ENCODE peak calls at places on chromosome 11, in five cellular contexts. One of them, this sample, is unnamed.

GRCh38 chr11:94196363-94196762 is 67.7 kb downstream of the PANX1 start:
- DNase-seq in renal cortical epithelial cell: peak; percentile 60
- DNase-seq in stimulated activated CD4-positive, alpha-beta T cell treated with anti-CD3 and anti-CD28 coated beads, Interleukin-2, amount 100 ng/mL, for 48 hours: no peak
- DNase-seq in posterior cingulate gyrus: no peak
- DNase-seq in activated CD8-positive, alpha-beta memory T cell treated with anti-CD3 and anti-CD28 coated beads, Interleukin-2, amount 50 U/mL, for 48 hours: no peak
- DNase-seq in this sample: no peak

GRCh38 chr11:18270102-18270501 is 4.0 kb downstream of the SAA1 start:
- DNase-seq in renal cortical epithelial cell: no peak
- DNase-seq in stimulated activated CD4-positive, alpha-beta T cell treated with anti-CD3 and anti-CD28 coated beads, Interleukin-2, amount 100 ng/mL, for 48 hours: no peak
- DNase-seq in posterior cingulate gyrus: no peak
- DNase-seq in activated CD8-positive, alpha-beta memory T cell treated with anti-CD3 and anti-CD28 coated beads, Interleukin-2, amount 50 U/mL, for 48 hours: no peak
- DNase-seq in this sample: no peak

GRCh38 chr11:129386795-129387390 is 11.2 kb downstream of the BARX2 start:
- DNase-seq in renal cortical epithelial cell: no peak
- DNase-seq in stimulated activated CD4-positive, alpha-beta T cell treated with anti-CD3 and anti-CD28 coated beads, Interleukin-2, amount 100 ng/mL, for 48 hours: no peak
- DNase-seq in posterior cingulate gyrus: no peak
- DNase-seq in activated CD8-positive, alpha-beta memory T cell treated with anti-CD3 and anti-CD28 coated beads, Interleukin-2, amount 50 U/mL, for 48 hours: no peak
- DNase-seq in this sample: no peak

GRCh38 chr11:96054870-96055705 is 131.2 kb upstream of the MTMR2 start:
- DNase-seq in renal cortical epithelial cell: peak; percentile 68
- DNase-seq in stimulated activated CD4-positive, alpha-beta T cell treated with anti-CD3 and anti-CD28 coated beads, Interleukin-2, amount 100 ng/mL, for 48 hours: no peak
- DNase-seq in posterior cingulate gyrus: no peak
- DNase-seq in activated CD8-positive, alpha-beta memory T cell treated with anti-CD3 and anti-CD28 coated beads, Interleukin-2, amount 50 U/mL, for 48 hours: no peak
- DNase-seq in this sample: no peak

GRCh38 chr11:111469200-111469599 is 43.0 kb downstream of the BTG4 start:
- DNase-seq in renal cortical epithelial cell: no peak
- DNase-seq in stimulated activated CD4-positive, alpha-beta T cell treated with anti-CD3 and anti-CD28 coated beads, Interleukin-2, amount 100 ng/mL, for 48 hours: no peak
- DNase-seq in posterior cingulate gyrus: no peak
- DNase-seq in activated CD8-positive, alpha-beta memory T cell treated with anti-CD3 and anti-CD28 coated beads, Interleukin-2, amount 50 U/mL, for 48 hours: no peak
- DNase-seq in this sample: no peak

GRCh38 chr11:33564856-33565453 is 135.7 kb downstream of the C11orf91 start:
- DNase-seq in renal cortical epithelial cell: no peak
- DNase-seq in stimulated activated CD4-positive, alpha-beta T cell treated with anti-CD3 and anti-CD28 coated beads, Interleukin-2, amount 100 ng/mL, for 48 hours: no peak
- DNase-seq in posterior cingulate gyrus: peak; percentile 66
- DNase-seq in activated CD8-positive, alpha-beta memory T cell treated with anti-CD3 and anti-CD28 coated beads, Interleukin-2, amount 50 U/mL, for 48 hours: no peak
- DNase-seq in this sample: no peak

GRCh38 chr11:64650923-64651523 is 60.0 kb downstream of the SLC22A12 start:
- DNase-seq in renal cortical epithelial cell: no peak
- DNase-seq in stimulated activated CD4-positive, alpha-beta T cell treated with anti-CD3 and anti-CD28 coated beads, Interleukin-2, amount 100 ng/mL, for 48 hours: no peak
- DNase-seq in posterior cingulate gyrus: no peak
- DNase-seq in activated CD8-positive, alpha-beta memory T cell treated with anti-CD3 and anti-CD28 coated beads, Interleukin-2, amount 50 U/mL, for 48 hours: no peak
- DNase-seq in this sample: no peak

GRCh38 chr11:70326365-70326803 is 55.9 kb downstream of the PPFIA1 start:
- DNase-seq in renal cortical epithelial cell: peak; percentile 85
- DNase-seq in stimulated activated CD4-positive, alpha-beta T cell treated with anti-CD3 and anti-CD28 coated beads, Interleukin-2, amount 100 ng/mL, for 48 hours: no peak
- DNase-seq in posterior cingulate gyrus: no peak
- DNase-seq in activated CD8-positive, alpha-beta memory T cell treated with anti-CD3 and anti-CD28 coated beads, Interleukin-2, amount 50 U/mL, for 48 hours: no peak
- DNase-seq in this sample: no peak

GRCh38 chr11:69049490-69049867 is 747 bp downstream of the TPCN2 start:
- DNase-seq in renal cortical epithelial cell: no peak
- DNase-seq in stimulated activated CD4-positive, alpha-beta T cell treated with anti-CD3 and anti-CD28 coated beads, Interleukin-2, amount 100 ng/mL, for 48 hours: peak; percentile 12
- DNase-seq in posterior cingulate gyrus: no peak
- DNase-seq in activated CD8-positive, alpha-beta memory T cell treated with anti-CD3 and anti-CD28 coated beads, Interleukin-2, amount 50 U/mL, for 48 hours: no peak
- DNase-seq in this sample: no peak

GRCh38 chr11:94171693-94172440 is 43.2 kb downstream of the PANX1 start:
- DNase-seq in renal cortical epithelial cell: no peak
- DNase-seq in stimulated activated CD4-positive, alpha-beta T cell treated with anti-CD3 and anti-CD28 coated beads, Interleukin-2, amount 100 ng/mL, for 48 hours: peak; percentile 30
- DNase-seq in posterior cingulate gyrus: peak; percentile 33
- DNase-seq in activated CD8-positive, alpha-beta memory T cell treated with anti-CD3 and anti-CD28 coated beads, Interleukin-2, amount 50 U/mL, for 48 hours: peak; percentile 71
- DNase-seq in this sample: no peak

GRCh38 chr11:43765194-43765593 is 84.7 kb downstream of the HSD17B12 start:
- DNase-seq in renal cortical epithelial cell: no peak
- DNase-seq in stimulated activated CD4-positive, alpha-beta T cell treated with anti-CD3 and anti-CD28 coated beads, Interleukin-2, amount 100 ng/mL, for 48 hours: no peak
- DNase-seq in posterior cingulate gyrus: no peak
- DNase-seq in activated CD8-positive, alpha-beta memory T cell treated with anti-CD3 and anti-CD28 coated beads, Interleukin-2, amount 50 U/mL, for 48 hours: no peak
- DNase-seq in this sample: no peak

GRCh38 chr11:100914415-100914814 is 215.2 kb downstream of the PGR start:
- DNase-seq in renal cortical epithelial cell: no peak
- DNase-seq in stimulated activated CD4-positive, alpha-beta T cell treated with anti-CD3 and anti-CD28 coated beads, Interleukin-2, amount 100 ng/mL, for 48 hours: no peak
- DNase-seq in posterior cingulate gyrus: no peak
- DNase-seq in activated CD8-positive, alpha-beta memory T cell treated with anti-CD3 and anti-CD28 coated beads, Interleukin-2, amount 50 U/mL, for 48 hours: no peak
- DNase-seq in this sample: no peak

GRCh38 chr11:61742391-61742790 is 10.0 kb upstream of the MYRF start:
- DNase-seq in renal cortical epithelial cell: no peak
- DNase-seq in stimulated activated CD4-positive, alpha-beta T cell treated with anti-CD3 and anti-CD28 coated beads, Interleukin-2, amount 100 ng/mL, for 48 hours: no peak
- DNase-seq in posterior cingulate gyrus: no peak
- DNase-seq in activated CD8-positive, alpha-beta memory T cell treated with anti-CD3 and anti-CD28 coated beads, Interleukin-2, amount 50 U/mL, for 48 hours: no peak
- DNase-seq in this sample: no peak

GRCh38 chr11:65204646-65205601 is 23.2 kb downstream of the CAPN1 start:
- DNase-seq in renal cortical epithelial cell: peak; percentile 11
- DNase-seq in stimulated activated CD4-positive, alpha-beta T cell treated with anti-CD3 and anti-CD28 coated beads, Interleukin-2, amount 100 ng/mL, for 48 hours: peak; percentile 53
- DNase-seq in posterior cingulate gyrus: peak; percentile 30
- DNase-seq in activated CD8-positive, alpha-beta memory T cell treated with anti-CD3 and anti-CD28 coated beads, Interleukin-2, amount 50 U/mL, for 48 hours: peak; percentile 87
- DNase-seq in this sample: no peak

GRCh38 chr11:9516113-9516512 is 55.3 kb downstream of the ZNF143 start:
- DNase-seq in renal cortical epithelial cell: no peak
- DNase-seq in stimulated activated CD4-positive, alpha-beta T cell treated with anti-CD3 and anti-CD28 coated beads, Interleukin-2, amount 100 ng/mL, for 48 hours: no peak
- DNase-seq in posterior cingulate gyrus: no peak
- DNase-seq in activated CD8-positive, alpha-beta memory T cell treated with anti-CD3 and anti-CD28 coated beads, Interleukin-2, amount 50 U/mL, for 48 hours: no peak
- DNase-seq in this sample: no peak

GRCh38 chr11:26905368-26905767 is 88.5 kb upstream of the FIBIN start:
- DNase-seq in renal cortical epithelial cell: peak; percentile 40
- DNase-seq in stimulated activated CD4-positive, alpha-beta T cell treated with anti-CD3 and anti-CD28 coated beads, Interleukin-2, amount 100 ng/mL, for 48 hours: no peak
- DNase-seq in posterior cingulate gyrus: no peak
- DNase-seq in activated CD8-positive, alpha-beta memory T cell treated with anti-CD3 and anti-CD28 coated beads, Interleukin-2, amount 50 U/mL, for 48 hours: no peak
- DNase-seq in this sample: no peak

GRCh38 chr11:76056881-76057280 is 149.4 kb downstream of the WNT11 start:
- DNase-seq in renal cortical epithelial cell: no peak
- DNase-seq in stimulated activated CD4-positive, alpha-beta T cell treated with anti-CD3 and anti-CD28 coated beads, Interleukin-2, amount 100 ng/mL, for 48 hours: no peak
- DNase-seq in posterior cingulate gyrus: no peak
- DNase-seq in activated CD8-positive, alpha-beta memory T cell treated with anti-CD3 and anti-CD28 coated beads, Interleukin-2, amount 50 U/mL, for 48 hours: no peak
- DNase-seq in this sample: peak; percentile 2

GRCh38 chr11:32466279-32466915 is 31.1 kb upstream of the WT1 start:
- DNase-seq in renal cortical epithelial cell: peak; percentile 54
- DNase-seq in stimulated activated CD4-positive, alpha-beta T cell treated with anti-CD3 and anti-CD28 coated beads, Interleukin-2, amount 100 ng/mL, for 48 hours: no peak
- DNase-seq in posterior cingulate gyrus: no peak
- DNase-seq in activated CD8-positive, alpha-beta memory T cell treated with anti-CD3 and anti-CD28 coated beads, Interleukin-2, amount 50 U/mL, for 48 hours: no peak
- DNase-seq in this sample: no peak

GRCh38 chr11:7514099-7514725 is 413 bp downstream of the PPFIBP2 start:
- DNase-seq in renal cortical epithelial cell: no peak
- DNase-seq in stimulated activated CD4-positive, alpha-beta T cell treated with anti-CD3 and anti-CD28 coated beads, Interleukin-2, amount 100 ng/mL, for 48 hours: no peak
- DNase-seq in posterior cingulate gyrus: no peak
- DNase-seq in activated CD8-positive, alpha-beta memory T cell treated with anti-CD3 and anti-CD28 coated beads, Interleukin-2, amount 50 U/mL, for 48 hours: peak; percentile 65
- DNase-seq in this sample: no peak

GRCh38 chr11:134236834-134237556 is 12.5 kb downstream of the VPS26B start:
- DNase-seq in renal cortical epithelial cell: no peak
- DNase-seq in stimulated activated CD4-positive, alpha-beta T cell treated with anti-CD3 and anti-CD28 coated beads, Interleukin-2, amount 100 ng/mL, for 48 hours: no peak
- DNase-seq in posterior cingulate gyrus: no peak
- DNase-seq in activated CD8-positive, alpha-beta memory T cell treated with anti-CD3 and anti-CD28 coated beads, Interleukin-2, amount 50 U/mL, for 48 hours: no peak
- DNase-seq in this sample: no peak

GRCh38 chr11:125401746-125402145 is 94.3 kb downstream of the FEZ1 start:
- DNase-seq in renal cortical epithelial cell: no peak
- DNase-seq in stimulated activated CD4-positive, alpha-beta T cell treated with anti-CD3 and anti-CD28 coated beads, Interleukin-2, amount 100 ng/mL, for 48 hours: no peak
- DNase-seq in posterior cingulate gyrus: no peak
- DNase-seq in activated CD8-positive, alpha-beta memory T cell treated with anti-CD3 and anti-CD28 coated beads, Interleukin-2, amount 50 U/mL, for 48 hours: no peak
- DNase-seq in this sample: no peak

GRCh38 chr11:78929906-78930220 is 355.2 kb upstream of the NARS2 start:
- DNase-seq in renal cortical epithelial cell: no peak
- DNase-seq in stimulated activated CD4-positive, alpha-beta T cell treated with anti-CD3 and anti-CD28 coated beads, Interleukin-2, amount 100 ng/mL, for 48 hours: no peak
- DNase-seq in posterior cingulate gyrus: no peak
- DNase-seq in activated CD8-positive, alpha-beta memory T cell treated with anti-CD3 and anti-CD28 coated beads, Interleukin-2, amount 50 U/mL, for 48 hours: no peak
- DNase-seq in this sample: no peak

GRCh38 chr11:119155733-119156492 is 7.1 kb downstream of the ABCG4 start:
- DNase-seq in renal cortical epithelial cell: no peak
- DNase-seq in stimulated activated CD4-positive, alpha-beta T cell treated with anti-CD3 and anti-CD28 coated beads, Interleukin-2, amount 100 ng/mL, for 48 hours: no peak
- DNase-seq in posterior cingulate gyrus: no peak
- DNase-seq in activated CD8-positive, alpha-beta memory T cell treated with anti-CD3 and anti-CD28 coated beads, Interleukin-2, amount 50 U/mL, for 48 hours: no peak
- DNase-seq in this sample: no peak

GRCh38 chr11:67111261-67111660 is 7.8 kb upstream of the KDM2A start:
- DNase-seq in renal cortical epithelial cell: no peak
- DNase-seq in stimulated activated CD4-positive, alpha-beta T cell treated with anti-CD3 and anti-CD28 coated beads, Interleukin-2, amount 100 ng/mL, for 48 hours: no peak
- DNase-seq in posterior cingulate gyrus: no peak
- DNase-seq in activated CD8-positive, alpha-beta memory T cell treated with anti-CD3 and anti-CD28 coated beads, Interleukin-2, amount 50 U/mL, for 48 hours: no peak
- DNase-seq in this sample: no peak

GRCh38 chr11:128862421-128862820 is 4.7 kb downstream of the KCNJ1 start:
- DNase-seq in renal cortical epithelial cell: peak; percentile 11
- DNase-seq in stimulated activated CD4-positive, alpha-beta T cell treated with anti-CD3 and anti-CD28 coated beads, Interleukin-2, amount 100 ng/mL, for 48 hours: no peak
- DNase-seq in posterior cingulate gyrus: no peak
- DNase-seq in activated CD8-positive, alpha-beta memory T cell treated with anti-CD3 and anti-CD28 coated beads, Interleukin-2, amount 50 U/mL, for 48 hours: peak; percentile 39
- DNase-seq in this sample: no peak

GRCh38 chr11:125214466-125215204 is 50.1 kb downstream of the PKNOX2 start:
- DNase-seq in renal cortical epithelial cell: no peak
- DNase-seq in stimulated activated CD4-positive, alpha-beta T cell treated with anti-CD3 and anti-CD28 coated beads, Interleukin-2, amount 100 ng/mL, for 48 hours: no peak
- DNase-seq in posterior cingulate gyrus: no peak
- DNase-seq in activated CD8-positive, alpha-beta memory T cell treated with anti-CD3 and anti-CD28 coated beads, Interleukin-2, amount 50 U/mL, for 48 hours: no peak
- DNase-seq in this sample: no peak

GRCh38 chr11:134951305-134951700 is 539.3 kb upstream of the B3GAT1 start:
- DNase-seq in renal cortical epithelial cell: peak; percentile 59
- DNase-seq in stimulated activated CD4-positive, alpha-beta T cell treated with anti-CD3 and anti-CD28 coated beads, Interleukin-2, amount 100 ng/mL, for 48 hours: no peak
- DNase-seq in posterior cingulate gyrus: peak; percentile 35
- DNase-seq in activated CD8-positive, alpha-beta memory T cell treated with anti-CD3 and anti-CD28 coated beads, Interleukin-2, amount 50 U/mL, for 48 hours: no peak
- DNase-seq in this sample: no peak

GRCh38 chr11:2473361-2474058 is 28.7 kb downstream of the KCNQ1 start:
- DNase-seq in renal cortical epithelial cell: no peak
- DNase-seq in stimulated activated CD4-positive, alpha-beta T cell treated with anti-CD3 and anti-CD28 coated beads, Interleukin-2, amount 100 ng/mL, for 48 hours: no peak
- DNase-seq in posterior cingulate gyrus: no peak
- DNase-seq in activated CD8-positive, alpha-beta memory T cell treated with anti-CD3 and anti-CD28 coated beads, Interleukin-2, amount 50 U/mL, for 48 hours: peak; percentile 30
- DNase-seq in this sample: no peak

GRCh38 chr11:70109006-70109405 is 30.9 kb downstream of the ANO1 start:
- DNase-seq in renal cortical epithelial cell: no peak
- DNase-seq in stimulated activated CD4-positive, alpha-beta T cell treated with anti-CD3 and anti-CD28 coated beads, Interleukin-2, amount 100 ng/mL, for 48 hours: no peak
- DNase-seq in posterior cingulate gyrus: no peak
- DNase-seq in activated CD8-positive, alpha-beta memory T cell treated with anti-CD3 and anti-CD28 coated beads, Interleukin-2, amount 50 U/mL, for 48 hours: no peak
- DNase-seq in this sample: no peak

GRCh38 chr11:29312817-29313216 is 704.0 kb downstream of the KCNA4 start:
- DNase-seq in renal cortical epithelial cell: no peak
- DNase-seq in stimulated activated CD4-positive, alpha-beta T cell treated with anti-CD3 and anti-CD28 coated beads, Interleukin-2, amount 100 ng/mL, for 48 hours: no peak
- DNase-seq in posterior cingulate gyrus: no peak
- DNase-seq in activated CD8-positive, alpha-beta memory T cell treated with anti-CD3 and anti-CD28 coated beads, Interleukin-2, amount 50 U/mL, for 48 hours: no peak
- DNase-seq in this sample: no peak

GRCh38 chr11:19547044-19547443 is 165.6 kb upstream of the NAV2 start:
- DNase-seq in renal cortical epithelial cell: no peak
- DNase-seq in stimulated activated CD4-positive, alpha-beta T cell treated with anti-CD3 and anti-CD28 coated beads, Interleukin-2, amount 100 ng/mL, for 48 hours: no peak
- DNase-seq in posterior cingulate gyrus: no peak
- DNase-seq in activated CD8-positive, alpha-beta memory T cell treated with anti-CD3 and anti-CD28 coated beads, Interleukin-2, amount 50 U/mL, for 48 hours: no peak
- DNase-seq in this sample: no peak

GRCh38 chr11:2750101-2750509 is 50.3 kb upstream of the KCNQ1OT1 start:
- DNase-seq in renal cortical epithelial cell: no peak
- DNase-seq in stimulated activated CD4-positive, alpha-beta T cell treated with anti-CD3 and anti-CD28 coated beads, Interleukin-2, amount 100 ng/mL, for 48 hours: no peak
- DNase-seq in posterior cingulate gyrus: peak; percentile 12
- DNase-seq in activated CD8-positive, alpha-beta memory T cell treated with anti-CD3 and anti-CD28 coated beads, Interleukin-2, amount 50 U/mL, for 48 hours: no peak
- DNase-seq in this sample: no peak

GRCh38 chr11:115959098-115959497 is 454.9 kb upstream of the CADM1 start:
- DNase-seq in renal cortical epithelial cell: no peak
- DNase-seq in stimulated activated CD4-positive, alpha-beta T cell treated with anti-CD3 and anti-CD28 coated beads, Interleukin-2, amount 100 ng/mL, for 48 hours: no peak
- DNase-seq in posterior cingulate gyrus: no peak
- DNase-seq in activated CD8-positive, alpha-beta memory T cell treated with anti-CD3 and anti-CD28 coated beads, Interleukin-2, amount 50 U/mL, for 48 hours: no peak
- DNase-seq in this sample: no peak

GRCh38 chr11:68340003-68340767 is 27.8 kb downstream of the LRP5 start:
- DNase-seq in renal cortical epithelial cell: no peak
- DNase-seq in stimulated activated CD4-positive, alpha-beta T cell treated with anti-CD3 and anti-CD28 coated beads, Interleukin-2, amount 100 ng/mL, for 48 hours: no peak
- DNase-seq in posterior cingulate gyrus: no peak
- DNase-seq in activated CD8-positive, alpha-beta memory T cell treated with anti-CD3 and anti-CD28 coated beads, Interleukin-2, amount 50 U/mL, for 48 hours: no peak
- DNase-seq in this sample: no peak

GRCh38 chr11:304061-304506 is 3.5 kb upstream of the IFITM2 start:
- DNase-seq in renal cortical epithelial cell: no peak
- DNase-seq in stimulated activated CD4-positive, alpha-beta T cell treated with anti-CD3 and anti-CD28 coated beads, Interleukin-2, amount 100 ng/mL, for 48 hours: no peak
- DNase-seq in posterior cingulate gyrus: no peak
- DNase-seq in activated CD8-positive, alpha-beta memory T cell treated with anti-CD3 and anti-CD28 coated beads, Interleukin-2, amount 50 U/mL, for 48 hours: no peak
- DNase-seq in this sample: no peak